ENCODE peak calls at places on chromosomes 3 and 15, in ten cellular contexts. A is uterus, B is substantia nigra, W is epithelial cell of prostate, C is aorta, P is body of pancreas, T is RWPE2, S is tibial nerve, V is fibroblast of lung, H is adrenal gland. E is an unnamed sample.

GRCh38 chr3:80338366-80338765 is 570.6 kb upstream of the ROBO1 start:
- DNase-seq in A (no peak), B (no peak), W (peak), C (no peak), P (no peak), T (no peak), S (no peak), V (peak), H (no peak), E (no peak)

GRCh38 chr3:127215714-127216414 is 22.9 kb downstream of the PRR23E start:
- DNase-seq in A (no peak), B (no peak), W (no peak), C (no peak), P (no peak), T (no peak), S (no peak), V (no peak), H (no peak), E (no peak)

GRCh38 chr3:177195242-177195940 is 1.9 kb downstream of the TBL1XR1 start:
- DNase-seq in A (no peak), B (no peak), W (no peak), C (no peak), P (peak), T (no peak), S (no peak), V (no peak), H (no peak), E (peak)

GRCh38 chr3:3734881-3735280 is 64.3 kb upstream of the LRRN1 start:
- DNase-seq in A (no peak), B (no peak), W (no peak), C (no peak), P (no peak), T (no peak), S (no peak), V (no peak), H (no peak), E (no peak)

GRCh38 chr3:15049584-15049983 is 15.5 kb downstream of the MRPS25 start:
- DNase-seq in A (no peak), B (no peak), W (no peak), C (no peak), P (no peak), T (no peak), S (no peak), V (no peak), H (no peak), E (no peak)

GRCh38 chr15:54640874-54641273 is 555.9 kb downstream of the RSL24D1 start:
- DNase-seq in A (no peak), B (no peak), W (no peak), C (no peak), P (no peak), T (no peak), S (no peak), V (no peak), H (no peak), E (no peak)

GRCh38 chr3:37492977-37493471 is 318.6 kb upstream of the LRRFIP2 start:
- DNase-seq in A (no peak), B (no peak), W (no peak), C (no peak), P (no peak), T (no peak), S (peak), V (no peak), H (no peak), E (no peak)

GRCh38 chr3:168498194-168498593 is 402.5 kb upstream of the GOLIM4 start:
- DNase-seq in A (no peak), B (no peak), W (no peak), C (no peak), P (no peak), T (no peak), S (no peak), V (no peak), H (no peak), E (no peak)

GRCh38 chr3:99659032-99659431 is 20.6 kb downstream of the COL8A1 start:
- DNase-seq in A (peak), B (no peak), W (peak), C (peak), P (peak), T (peak), S (no peak), V (peak), H (no peak), E (no peak)

GRCh38 chr3:109081746-109082510 is 36.0 kb downstream of the MORC1 start:
- DNase-seq in A (no peak), B (no peak), W (peak), C (no peak), P (peak), T (no peak), S (peak), V (peak), H (peak), E (no peak)

GRCh38 chr3:64454179-64454578 is 228.9 kb upstream of the PRICKLE2 start:
- DNase-seq in A (no peak), B (no peak), W (no peak), C (no peak), P (no peak), T (no peak), S (no peak), V (peak), H (no peak), E (no peak)

GRCh38 chr3:143831998-143832397 is 16.3 kb downstream of the SLC9A9 start:
- DNase-seq in A (no peak), B (no peak), W (no peak), C (no peak), P (no peak), T (no peak), S (no peak), V (no peak), H (no peak), E (no peak)
- H3K27ac ChIP-seq in A (no peak), B (no peak), W (no peak), C (no peak), P (no peak), T (no peak), S (no peak), V (no peak), H (no peak), E (no peak)

GRCh38 chr15:59353994-59354951 is 18.4 kb downstream of the MYO1E start:
- DNase-seq in A (no peak), B (no peak), W (no peak), C (no peak), P (no peak), T (no peak), S (no peak), V (no peak), H (no peak), E (no peak)
- H3K27ac ChIP-seq in A (no peak), B (no peak), W (no peak), C (no peak), P (no peak), T (peak), S (no peak), V (no peak), H (no peak), E (no peak)

DNA sequence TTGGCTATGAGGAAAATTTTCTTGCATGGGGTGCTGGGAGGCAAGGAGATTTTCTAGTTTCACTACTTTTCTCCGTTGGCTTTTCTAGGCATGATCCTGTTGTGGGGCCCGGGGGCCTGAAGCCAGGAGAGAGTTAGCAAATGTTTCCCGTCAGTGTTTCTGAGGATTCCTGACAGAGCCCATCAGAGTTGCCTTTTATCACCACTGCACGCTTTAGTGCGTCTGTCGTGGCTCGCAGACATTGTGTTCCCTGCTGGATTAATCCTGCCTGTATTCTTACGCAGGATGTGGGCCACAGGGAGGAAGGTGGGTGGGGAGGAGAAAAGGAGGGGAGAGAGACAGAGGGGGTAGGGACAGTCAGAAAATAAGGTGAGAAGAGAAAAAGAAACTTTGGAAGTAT is 18.1 kb upstream of the BOC start:
- DNase-seq in A (peak), B (no peak), W (no peak), C (no peak), P (no peak), T (no peak), S (no peak), V (no peak), H (no peak), E (no peak)
- H3K27ac ChIP-seq in A (peak), B (no peak), W (no peak), C (no peak), P (no peak), T (no peak), S (no peak), V (no peak), H (no peak), E (no peak)

DNA sequence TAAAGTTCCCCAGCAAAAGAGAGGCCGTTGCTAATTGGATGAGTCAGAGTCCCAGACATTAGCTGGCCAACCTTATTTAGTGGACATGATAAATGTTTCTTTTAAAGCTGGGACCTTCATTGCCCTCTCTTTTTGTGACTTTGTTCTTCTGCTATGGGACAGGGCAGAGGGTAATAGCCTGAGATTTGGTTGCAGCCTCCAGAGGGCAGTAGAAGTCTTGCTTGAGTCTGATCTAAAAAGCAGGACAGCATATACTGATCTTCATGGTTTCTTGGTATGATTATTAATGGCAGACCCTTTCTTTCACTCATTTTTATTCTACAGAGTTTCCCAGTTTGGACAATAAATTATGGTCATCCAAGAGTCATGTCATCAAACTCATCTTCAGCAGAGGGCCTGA is 25.1 kb upstream of the ZKSCAN7 start:
- DNase-seq in A (no peak), B (no peak), W (no peak), C (no peak), P (no peak), T (no peak), S (no peak), V (peak), H (no peak), E (no peak)
- H3K27ac ChIP-seq in A (no peak), B (no peak), W (no peak), C (no peak), P (no peak), T (no peak), S (no peak), V (no peak), H (no peak), E (no peak)

DNA sequence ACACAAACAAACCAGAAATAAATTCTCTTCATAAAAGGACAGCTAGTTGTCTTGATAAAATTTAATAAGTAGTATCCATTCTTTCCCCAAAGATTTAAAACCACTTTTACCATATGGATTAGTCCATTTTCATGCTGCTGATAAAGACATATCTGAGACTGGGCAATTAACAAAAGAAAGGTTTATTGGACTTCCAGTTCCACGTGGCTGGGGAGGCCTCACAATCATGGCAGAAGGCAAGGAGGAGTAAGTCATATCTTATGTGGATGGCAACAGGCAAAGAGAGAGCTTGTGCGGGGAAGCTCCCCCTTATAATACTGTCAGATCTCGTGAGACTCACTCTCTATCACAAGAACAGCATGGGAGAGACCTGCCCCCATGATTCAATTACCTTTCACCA is 38.7 kb downstream of the C2CD4B start:
- DNase-seq in A (no peak), B (no peak), W (no peak), C (no peak), P (no peak), T (no peak), S (no peak), V (no peak), H (no peak), E (no peak)
- H3K27ac ChIP-seq in A (no peak), B (no peak), W (no peak), C (no peak), P (peak), T (no peak), S (no peak), V (no peak), H (no peak), E (no peak)

DNA sequence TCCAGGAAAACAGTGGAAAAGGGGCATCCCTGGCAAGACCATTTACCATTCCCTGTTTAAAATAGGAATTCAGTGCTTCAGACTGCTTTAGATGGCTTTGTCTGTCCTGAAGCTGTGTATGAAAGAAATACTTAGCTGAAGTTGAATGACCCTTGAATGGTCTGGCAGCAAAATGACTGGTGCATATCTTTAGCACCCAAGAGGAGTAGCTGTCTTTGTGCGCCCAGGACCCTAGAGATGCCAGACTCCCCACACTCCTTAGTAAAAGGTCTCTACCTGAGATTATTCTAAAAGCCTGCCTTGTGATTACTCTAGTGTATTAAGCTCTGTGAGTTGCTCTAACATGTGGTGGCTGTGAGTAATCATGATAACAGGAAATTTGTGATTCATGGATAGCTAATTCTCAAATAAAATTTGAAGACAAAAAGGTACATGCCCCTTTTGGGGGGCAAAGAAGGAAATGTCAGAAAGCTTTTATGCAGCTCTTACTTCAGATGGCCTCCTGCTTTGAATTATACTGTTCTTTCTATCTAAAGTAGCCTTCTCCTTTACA is 3.2 kb downstream of the MAPKBP1 start:
- DNase-seq in A (no peak), B (no peak), W (no peak), C (no peak), P (no peak), T (no peak), S (no peak), V (no peak), H (no peak), E (no peak)
- H3K27ac ChIP-seq in A (no peak), B (no peak), W (peak), C (no peak), P (no peak), T (peak), S (no peak), V (peak), H (no peak), E (no peak)